ENCODE peak calls at places on chromosomes 11 and 22, in five cellular contexts. K is nephron progenitor cell; U is T-helper 1 cell; E is H9; F is stimulated activated CD4-positive, alpha-beta T cell treated with anti-CD3 and anti-CD28 coated beads, Interleukin-1b, Interleukin-23, amount 100 ng/mL, for 24 hours. Y is an unnamed sample.

GRCh38 chr22:40578171-40578570 is 58.3 kb downstream of the MRTFA start:
- DNase-seq in K (no peak), U (no peak), E (no peak), F (no peak), Y (no peak)

GRCh38 chr11:2466869-2467694 is 22.3 kb downstream of the KCNQ1 start:
- DNase-seq in K (no peak), U (peak), E (no peak), F (peak), Y (no peak)

GRCh38 chr11:73295259-73295995 is 12.6 kb upstream of the ARHGEF17 start:
- DNase-seq in K (peak), U (peak), E (peak), F (peak), Y (peak)

GRCh38 chr11:63609536-63609935 is 4.7 kb downstream of the PLAAT3 start:
- DNase-seq in K (no peak), U (no peak), E (no peak), F (no peak), Y (no peak)

GRCh38 chr11:125253795-125254525 is 89.4 kb downstream of the PKNOX2 start:
- DNase-seq in K (no peak), U (no peak), E (no peak), F (no peak), Y (no peak)

GRCh38 chr11:134789104-134789503 is 377.1 kb upstream of the B3GAT1 start:
- DNase-seq in K (no peak), U (no peak), E (no peak), F (no peak), Y (no peak)

GRCh38 chr11:128573674-128574073 is 13.7 kb downstream of the ETS1 start:
- DNase-seq in K (no peak), U (no peak), E (no peak), F (no peak), Y (no peak)

GRCh38 chr22:38153821-38154562 is 27.6 kb downstream of the PLA2G6 start:
- DNase-seq in K (no peak), U (no peak), E (peak), F (no peak), Y (peak)

GRCh38 chr11:87369888-87370287 is 332.2 kb downstream of the TMEM135 start:
- DNase-seq in K (no peak), U (no peak), E (no peak), F (no peak), Y (no peak)

GRCh38 chr22:43956805-43957463 is 1.7 kb downstream of the SAMM50 start:
- DNase-seq in K (peak), U (no peak), E (no peak), F (no peak), Y (peak)

GRCh38 chr11:69448471-69449284 is 32.8 kb upstream of the LINC01488 start:
- DNase-seq in K (no peak), U (no peak), E (no peak), F (no peak), Y (no peak)

GRCh38 chr11:37230865-37231264 is 632.8 kb upstream of the RAG2 start:
- DNase-seq in K (no peak), U (no peak), E (no peak), F (no peak), Y (no peak)

GRCh38 chr11:34345991-34346480 is 11.8 kb downstream of the ABTB2 start:
- DNase-seq in K (no peak), U (no peak), E (no peak), F (no peak), Y (no peak)

GRCh38 chr11:12802418-12803085 is 128.3 kb downstream of the TEAD1 start:
- DNase-seq in K (no peak), U (no peak), E (no peak), F (no peak), Y (peak)

GRCh38 chr22:42892571-42893316 is 35.7 kb upstream of the ARFGAP3 start:
- DNase-seq in K (no peak), U (no peak), E (no peak), F (no peak), Y (no peak)